ENCODE peak calls at places on chromosomes 7 and 10, in eight cellular contexts. J is hypothalamus; D is GM20000; E is GM10248; K is CMK; N is activated CD8-positive, alpha-beta T cell treated with anti-CD3 and anti-CD28 coated beads for 36 hours; U is LoVo; Y is left colon. T is an unnamed sample.

GRCh38 chr7:919924-920341 is 34.5 kb downstream of the ADAP1 start:
- DNase-seq in J (no peak), D (no peak), E (no peak), K (no peak), N (no peak), U (no peak), Y (peak), T (peak)

GRCh38 chr10:24727811-24728210 is 4.1 kb upstream of the ARHGAP21 start:
- DNase-seq in J (no peak), D (no peak), E (no peak), K (no peak), N (peak), U (no peak), Y (no peak), T (no peak)

GRCh38 chr10:110416776-110417732 is 80.7 kb upstream of the DUSP5 start:
- DNase-seq in J (no peak), D (no peak), E (no peak), K (no peak), N (peak), U (peak), Y (peak), T (no peak)

GRCh38 chr10:124027306-124028050 is 65.9 kb downstream of the CHST15 start:
- DNase-seq in J (no peak), D (no peak), E (no peak), K (no peak), N (no peak), U (no peak), Y (no peak), T (no peak)

GRCh38 chr7:5426226-5426475 is 2.5 kb upstream of the TNRC18 start:
- DNase-seq in J (no peak), D (no peak), E (no peak), K (no peak), N (peak), U (peak), Y (no peak), T (no peak)

GRCh38 chr10:12350167-12350872 is 973 bp downstream of the CAMK1D start:
- DNase-seq in J (peak), D (peak), E (peak), K (no peak), N (peak), U (peak), Y (peak), T (no peak)

GRCh38 chr10:132447446-132448247 is 50.6 kb downstream of the PWWP2B start:
- DNase-seq in J (no peak), D (peak), E (no peak), K (peak), N (peak), U (peak), Y (peak), T (no peak)

GRCh38 chr10:63003816-63004453 is 129.2 kb upstream of the NRBF2 start:
- DNase-seq in J (no peak), D (peak), E (peak), K (no peak), N (no peak), U (no peak), Y (no peak), T (no peak)

GRCh38 chr7:26486153-26486552 is 194.5 kb downstream of the SNX10 start:
- DNase-seq in J (no peak), D (no peak), E (no peak), K (no peak), N (no peak), U (no peak), Y (no peak), T (no peak)

GRCh38 chr10:120600871-120601644 is 144.0 kb downstream of the PLPP4 start:
- DNase-seq in J (no peak), D (no peak), E (no peak), K (peak), N (peak), U (no peak), Y (no peak), T (no peak)

GRCh38 chr7:361680-362415 is 71.9 kb downstream of the FOXL3 start:
- DNase-seq in J (no peak), D (no peak), E (no peak), K (no peak), N (no peak), U (no peak), Y (peak), T (no peak)

GRCh38 chr7:81111358-81111757 is 192.5 kb upstream of the SEMA3C start:
- DNase-seq in J (no peak), D (no peak), E (no peak), K (no peak), N (no peak), U (no peak), Y (no peak), T (no peak)

GRCh38 chr7:44971991-44972441 is 6.8 kb downstream of the MYO1G start:
- DNase-seq in J (no peak), D (no peak), E (no peak), K (no peak), N (no peak), U (no peak), Y (no peak), T (peak)

GRCh38 chr7:151601521-151602305 is 82.0 kb upstream of the RHEB start:
- DNase-seq in J (no peak), D (no peak), E (no peak), K (no peak), N (no peak), U (no peak), Y (no peak), T (no peak)

GRCh38 chr7:96996111-96996936 is 9.0 kb upstream of the DLX6 start:
- DNase-seq in J (no peak), D (peak), E (no peak), K (no peak), N (no peak), U (no peak), Y (no peak), T (no peak)

GRCh38 chr10:110344622-110345021 is 39.9 kb upstream of the SMNDC1 start:
- DNase-seq in J (no peak), D (no peak), E (no peak), K (no peak), N (no peak), U (no peak), Y (no peak), T (no peak)

GRCh38 chr7:158646766-158647474 is 57.7 kb downstream of the NCAPG2 start:
- DNase-seq in J (no peak), D (no peak), E (no peak), K (peak), N (peak), U (peak), Y (peak), T (no peak)

GRCh38 chr7:30618080-30618676 is 23.5 kb downstream of the GARS1 start:
- DNase-seq in J (no peak), D (no peak), E (no peak), K (no peak), N (no peak), U (no peak), Y (no peak), T (no peak)

GRCh38 chr10:17444062-17444714 is 10.2 kb downstream of the ST8SIA6 start:
- DNase-seq in J (no peak), D (peak), E (peak), K (no peak), N (peak), U (no peak), Y (no peak), T (no peak)

T was measured in posterior vena cava.